ENCODE peak calls at places on chromosomes 11 and 22, in nine cellular contexts. One of them, this sample, is unnamed.

GRCh38 chr11:18011633-18012313 is 1.1 kb downstream of the SERGEF start:
- DNase-seq in stimulated activated CD8-positive, alpha-beta memory T cell treated with anti-CD3 and anti-CD28 coated beads, Interleukin-12 subunit alpha, Interleukin-12 subunit beta, amount 100 ng/mL, for 4 hours: no peak
- DNase-seq in tibial artery: no peak
- DNase-seq in A549: no peak
- DNase-seq in NCI-H345: no peak
- DNase-seq in activated CD4-positive, alpha-beta T cell treated with anti-CD3 and anti-CD28 coated beads, Interleukin-2, amount 50 U/mL, for 1 hour: no peak
- DNase-seq in D721Med: no peak
- DNase-seq in aorta: no peak
- DNase-seq in astrocyte of the cerebellum: no peak
- DNase-seq in this sample: no peak

GRCh38 chr11:117524784-117525183 is 197.1 kb downstream of the CEP164 start:
- DNase-seq in stimulated activated CD8-positive, alpha-beta memory T cell treated with anti-CD3 and anti-CD28 coated beads, Interleukin-12 subunit alpha, Interleukin-12 subunit beta, amount 100 ng/mL, for 4 hours: no peak
- DNase-seq in tibial artery: no peak
- DNase-seq in A549: no peak
- DNase-seq in NCI-H345: no peak
- DNase-seq in activated CD4-positive, alpha-beta T cell treated with anti-CD3 and anti-CD28 coated beads, Interleukin-2, amount 50 U/mL, for 1 hour: no peak
- DNase-seq in D721Med: no peak
- DNase-seq in aorta: no peak
- DNase-seq in astrocyte of the cerebellum: no peak
- DNase-seq in this sample: no peak

GRCh38 chr22:28112548-28113043 is 193.5 kb upstream of the PITPNB start:
- DNase-seq in stimulated activated CD8-positive, alpha-beta memory T cell treated with anti-CD3 and anti-CD28 coated beads, Interleukin-12 subunit alpha, Interleukin-12 subunit beta, amount 100 ng/mL, for 4 hours: no peak
- DNase-seq in tibial artery: no peak
- DNase-seq in A549: peak; percentile 47
- DNase-seq in NCI-H345: no peak
- DNase-seq in activated CD4-positive, alpha-beta T cell treated with anti-CD3 and anti-CD28 coated beads, Interleukin-2, amount 50 U/mL, for 1 hour: no peak
- DNase-seq in D721Med: no peak
- DNase-seq in aorta: no peak
- DNase-seq in astrocyte of the cerebellum: no peak
- DNase-seq in this sample: peak; percentile 1

GRCh38 chr22:50186181-50186731 is 543 bp downstream of the TRABD start:
- DNase-seq in stimulated activated CD8-positive, alpha-beta memory T cell treated with anti-CD3 and anti-CD28 coated beads, Interleukin-12 subunit alpha, Interleukin-12 subunit beta, amount 100 ng/mL, for 4 hours: no peak
- DNase-seq in tibial artery: no peak
- DNase-seq in A549: no peak
- DNase-seq in NCI-H345: no peak
- DNase-seq in activated CD4-positive, alpha-beta T cell treated with anti-CD3 and anti-CD28 coated beads, Interleukin-2, amount 50 U/mL, for 1 hour: no peak
- DNase-seq in D721Med: no peak
- DNase-seq in aorta: no peak
- DNase-seq in astrocyte of the cerebellum: no peak
- DNase-seq in this sample: no peak

GRCh38 chr22:44723801-44724200 is 21.8 kb downstream of the PRR5 start:
- DNase-seq in stimulated activated CD8-positive, alpha-beta memory T cell treated with anti-CD3 and anti-CD28 coated beads, Interleukin-12 subunit alpha, Interleukin-12 subunit beta, amount 100 ng/mL, for 4 hours: no peak
- DNase-seq in tibial artery: no peak
- DNase-seq in A549: peak; percentile 54
- DNase-seq in NCI-H345: no peak
- DNase-seq in activated CD4-positive, alpha-beta T cell treated with anti-CD3 and anti-CD28 coated beads, Interleukin-2, amount 50 U/mL, for 1 hour: no peak
- DNase-seq in D721Med: no peak
- DNase-seq in aorta: no peak
- DNase-seq in astrocyte of the cerebellum: no peak
- DNase-seq in this sample: peak; percentile 55

GRCh38 chr22:32650553-32651345 is 150.8 kb upstream of the TIMP3 start:
- DNase-seq in stimulated activated CD8-positive, alpha-beta memory T cell treated with anti-CD3 and anti-CD28 coated beads, Interleukin-12 subunit alpha, Interleukin-12 subunit beta, amount 100 ng/mL, for 4 hours: no peak
- DNase-seq in tibial artery: no peak
- DNase-seq in A549: no peak
- DNase-seq in NCI-H345: no peak
- DNase-seq in activated CD4-positive, alpha-beta T cell treated with anti-CD3 and anti-CD28 coated beads, Interleukin-2, amount 50 U/mL, for 1 hour: no peak
- DNase-seq in D721Med: no peak
- DNase-seq in aorta: no peak
- DNase-seq in astrocyte of the cerebellum: no peak
- DNase-seq in this sample: no peak

GRCh38 chr22:29026579-29026978 is 35.1 kb downstream of the C22orf31 start:
- DNase-seq in stimulated activated CD8-positive, alpha-beta memory T cell treated with anti-CD3 and anti-CD28 coated beads, Interleukin-12 subunit alpha, Interleukin-12 subunit beta, amount 100 ng/mL, for 4 hours: no peak
- DNase-seq in tibial artery: no peak
- DNase-seq in A549: no peak
- DNase-seq in NCI-H345: no peak
- DNase-seq in activated CD4-positive, alpha-beta T cell treated with anti-CD3 and anti-CD28 coated beads, Interleukin-2, amount 50 U/mL, for 1 hour: no peak
- DNase-seq in D721Med: no peak
- DNase-seq in aorta: no peak
- DNase-seq in astrocyte of the cerebellum: no peak
- DNase-seq in this sample: no peak

GRCh38 chr11:64341851-64342791 is 2.1 kb downstream of the CCDC88B start:
- DNase-seq in stimulated activated CD8-positive, alpha-beta memory T cell treated with anti-CD3 and anti-CD28 coated beads, Interleukin-12 subunit alpha, Interleukin-12 subunit beta, amount 100 ng/mL, for 4 hours: peak; percentile 75
- DNase-seq in tibial artery: peak; percentile 94
- DNase-seq in A549: peak; percentile 93
- DNase-seq in NCI-H345: peak; percentile 80
- DNase-seq in activated CD4-positive, alpha-beta T cell treated with anti-CD3 and anti-CD28 coated beads, Interleukin-2, amount 50 U/mL, for 1 hour: peak; percentile 92
- DNase-seq in D721Med: peak; percentile 95
- DNase-seq in aorta: peak; percentile 93
- DNase-seq in astrocyte of the cerebellum: peak; percentile 33
- DNase-seq in this sample: peak; percentile 88

GRCh38 chr11:282171-282570 is 4.0 kb downstream of the NLRP6 start:
- DNase-seq in stimulated activated CD8-positive, alpha-beta memory T cell treated with anti-CD3 and anti-CD28 coated beads, Interleukin-12 subunit alpha, Interleukin-12 subunit beta, amount 100 ng/mL, for 4 hours: no peak
- DNase-seq in tibial artery: peak; percentile 55
- DNase-seq in A549: no peak
- DNase-seq in NCI-H345: no peak
- DNase-seq in activated CD4-positive, alpha-beta T cell treated with anti-CD3 and anti-CD28 coated beads, Interleukin-2, amount 50 U/mL, for 1 hour: no peak
- DNase-seq in D721Med: no peak
- DNase-seq in aorta: no peak
- DNase-seq in astrocyte of the cerebellum: no peak
- DNase-seq in this sample: no peak

GRCh38 chr11:833114-833791 is 501 bp downstream of the CD151 start:
- DNase-seq in stimulated activated CD8-positive, alpha-beta memory T cell treated with anti-CD3 and anti-CD28 coated beads, Interleukin-12 subunit alpha, Interleukin-12 subunit beta, amount 100 ng/mL, for 4 hours: no peak
- DNase-seq in tibial artery: no peak
- DNase-seq in A549: peak; percentile 55
- DNase-seq in NCI-H345: peak; percentile 59
- DNase-seq in activated CD4-positive, alpha-beta T cell treated with anti-CD3 and anti-CD28 coated beads, Interleukin-2, amount 50 U/mL, for 1 hour: no peak
- DNase-seq in D721Med: no peak
- DNase-seq in aorta: peak; percentile 76
- DNase-seq in astrocyte of the cerebellum: no peak
- DNase-seq in this sample: no peak

GRCh38 chr11:25244126-25244525 is 747.3 kb downstream of the LUZP2 start:
- DNase-seq in stimulated activated CD8-positive, alpha-beta memory T cell treated with anti-CD3 and anti-CD28 coated beads, Interleukin-12 subunit alpha, Interleukin-12 subunit beta, amount 100 ng/mL, for 4 hours: no peak
- DNase-seq in tibial artery: no peak
- DNase-seq in A549: no peak
- DNase-seq in NCI-H345: no peak
- DNase-seq in activated CD4-positive, alpha-beta T cell treated with anti-CD3 and anti-CD28 coated beads, Interleukin-2, amount 50 U/mL, for 1 hour: no peak
- DNase-seq in D721Med: no peak
- DNase-seq in aorta: no peak
- DNase-seq in astrocyte of the cerebellum: no peak
- DNase-seq in this sample: no peak

GRCh38 chr22:33401291-33401690 is 343.1 kb upstream of the SYN3 start:
- DNase-seq in stimulated activated CD8-positive, alpha-beta memory T cell treated with anti-CD3 and anti-CD28 coated beads, Interleukin-12 subunit alpha, Interleukin-12 subunit beta, amount 100 ng/mL, for 4 hours: no peak
- DNase-seq in tibial artery: no peak
- DNase-seq in A549: peak; percentile 10
- DNase-seq in NCI-H345: no peak
- DNase-seq in activated CD4-positive, alpha-beta T cell treated with anti-CD3 and anti-CD28 coated beads, Interleukin-2, amount 50 U/mL, for 1 hour: no peak
- DNase-seq in D721Med: no peak
- DNase-seq in aorta: no peak
- DNase-seq in astrocyte of the cerebellum: no peak
- DNase-seq in this sample: no peak

GRCh38 chr11:71341596-71341995 is 89.2 kb upstream of the SHANK2 start:
- DNase-seq in stimulated activated CD8-positive, alpha-beta memory T cell treated with anti-CD3 and anti-CD28 coated beads, Interleukin-12 subunit alpha, Interleukin-12 subunit beta, amount 100 ng/mL, for 4 hours: no peak
- DNase-seq in tibial artery: peak; percentile 47
- DNase-seq in A549: no peak
- DNase-seq in NCI-H345: no peak
- DNase-seq in activated CD4-positive, alpha-beta T cell treated with anti-CD3 and anti-CD28 coated beads, Interleukin-2, amount 50 U/mL, for 1 hour: no peak
- DNase-seq in D721Med: no peak
- DNase-seq in aorta: no peak
- DNase-seq in astrocyte of the cerebellum: no peak
- DNase-seq in this sample: no peak

GRCh38 chr11:33936745-33937612 is 45.1 kb upstream of the LMO2 start:
- DNase-seq in stimulated activated CD8-positive, alpha-beta memory T cell treated with anti-CD3 and anti-CD28 coated beads, Interleukin-12 subunit alpha, Interleukin-12 subunit beta, amount 100 ng/mL, for 4 hours: no peak
- DNase-seq in tibial artery: peak; percentile 88
- DNase-seq in A549: no peak
- DNase-seq in NCI-H345: peak; percentile 58
- DNase-seq in activated CD4-positive, alpha-beta T cell treated with anti-CD3 and anti-CD28 coated beads, Interleukin-2, amount 50 U/mL, for 1 hour: no peak
- DNase-seq in D721Med: no peak
- DNase-seq in aorta: peak; percentile 83
- DNase-seq in astrocyte of the cerebellum: peak; percentile 34
- DNase-seq in this sample: no peak

GRCh38 chr22:43213962-43214361 is 27.0 kb upstream of the TTLL12 start:
- DNase-seq in stimulated activated CD8-positive, alpha-beta memory T cell treated with anti-CD3 and anti-CD28 coated beads, Interleukin-12 subunit alpha, Interleukin-12 subunit beta, amount 100 ng/mL, for 4 hours: no peak
- DNase-seq in tibial artery: no peak
- DNase-seq in A549: no peak
- DNase-seq in NCI-H345: no peak
- DNase-seq in activated CD4-positive, alpha-beta T cell treated with anti-CD3 and anti-CD28 coated beads, Interleukin-2, amount 50 U/mL, for 1 hour: no peak
- DNase-seq in D721Med: no peak
- DNase-seq in aorta: no peak
- DNase-seq in astrocyte of the cerebellum: no peak
- DNase-seq in this sample: no peak

GRCh38 chr11:120151536-120151935 is 13.6 kb upstream of the TRIM29 start:
- DNase-seq in stimulated activated CD8-positive, alpha-beta memory T cell treated with anti-CD3 and anti-CD28 coated beads, Interleukin-12 subunit alpha, Interleukin-12 subunit beta, amount 100 ng/mL, for 4 hours: no peak
- DNase-seq in tibial artery: no peak
- DNase-seq in A549: no peak
- DNase-seq in NCI-H345: no peak
- DNase-seq in activated CD4-positive, alpha-beta T cell treated with anti-CD3 and anti-CD28 coated beads, Interleukin-2, amount 50 U/mL, for 1 hour: no peak
- DNase-seq in D721Med: no peak
- DNase-seq in aorta: no peak
- DNase-seq in astrocyte of the cerebellum: no peak
- DNase-seq in this sample: no peak

GRCh38 chr22:45376009-45376408 is 37.4 kb downstream of the SMC1B start:
- DNase-seq in stimulated activated CD8-positive, alpha-beta memory T cell treated with anti-CD3 and anti-CD28 coated beads, Interleukin-12 subunit alpha, Interleukin-12 subunit beta, amount 100 ng/mL, for 4 hours: no peak
- DNase-seq in tibial artery: no peak
- DNase-seq in A549: no peak
- DNase-seq in NCI-H345: no peak
- DNase-seq in activated CD4-positive, alpha-beta T cell treated with anti-CD3 and anti-CD28 coated beads, Interleukin-2, amount 50 U/mL, for 1 hour: no peak
- DNase-seq in D721Med: no peak
- DNase-seq in aorta: no peak
- DNase-seq in astrocyte of the cerebellum: no peak
- DNase-seq in this sample: no peak

GRCh38 chr11:11043676-11044075 is 185.8 kb upstream of the ZBED5 start:
- DNase-seq in stimulated activated CD8-positive, alpha-beta memory T cell treated with anti-CD3 and anti-CD28 coated beads, Interleukin-12 subunit alpha, Interleukin-12 subunit beta, amount 100 ng/mL, for 4 hours: no peak
- DNase-seq in tibial artery: no peak
- DNase-seq in A549: no peak
- DNase-seq in NCI-H345: no peak
- DNase-seq in activated CD4-positive, alpha-beta T cell treated with anti-CD3 and anti-CD28 coated beads, Interleukin-2, amount 50 U/mL, for 1 hour: no peak
- DNase-seq in D721Med: no peak
- DNase-seq in aorta: no peak
- DNase-seq in astrocyte of the cerebellum: no peak
- DNase-seq in this sample: no peak

GRCh38 chr11:74138021-74138420 is 32.8 kb downstream of the C2CD3 start:
- DNase-seq in stimulated activated CD8-positive, alpha-beta memory T cell treated with anti-CD3 and anti-CD28 coated beads, Interleukin-12 subunit alpha, Interleukin-12 subunit beta, amount 100 ng/mL, for 4 hours: no peak
- DNase-seq in tibial artery: no peak
- DNase-seq in A549: peak; percentile 68
- DNase-seq in NCI-H345: no peak
- DNase-seq in activated CD4-positive, alpha-beta T cell treated with anti-CD3 and anti-CD28 coated beads, Interleukin-2, amount 50 U/mL, for 1 hour: no peak
- DNase-seq in D721Med: no peak
- DNase-seq in aorta: no peak
- DNase-seq in astrocyte of the cerebellum: no peak
- DNase-seq in this sample: no peak

GRCh38 chr11:1198766-1199688 is 23.8 kb upstream of the MUC5B start:
- DNase-seq in stimulated activated CD8-positive, alpha-beta memory T cell treated with anti-CD3 and anti-CD28 coated beads, Interleukin-12 subunit alpha, Interleukin-12 subunit beta, amount 100 ng/mL, for 4 hours: no peak
- DNase-seq in tibial artery: peak; percentile 53
- DNase-seq in A549: no peak
- DNase-seq in NCI-H345: peak; percentile 22
- DNase-seq in activated CD4-positive, alpha-beta T cell treated with anti-CD3 and anti-CD28 coated beads, Interleukin-2, amount 50 U/mL, for 1 hour: no peak
- DNase-seq in D721Med: no peak
- DNase-seq in aorta: peak; percentile 37
- DNase-seq in astrocyte of the cerebellum: no peak
- DNase-seq in this sample: no peak

GRCh38 chr11:19110290-19110689 is 6.7 kb upstream of the ZDHHC13 start:
- DNase-seq in stimulated activated CD8-positive, alpha-beta memory T cell treated with anti-CD3 and anti-CD28 coated beads, Interleukin-12 subunit alpha, Interleukin-12 subunit beta, amount 100 ng/mL, for 4 hours: no peak
- DNase-seq in tibial artery: no peak
- DNase-seq in A549: no peak
- DNase-seq in NCI-H345: no peak
- DNase-seq in activated CD4-positive, alpha-beta T cell treated with anti-CD3 and anti-CD28 coated beads, Interleukin-2, amount 50 U/mL, for 1 hour: no peak
- DNase-seq in D721Med: no peak
- DNase-seq in aorta: no peak
- DNase-seq in astrocyte of the cerebellum: no peak
- DNase-seq in this sample: no peak

GRCh38 chr11:10329935-10330334 is 25.1 kb downstream of the ADM start:
- DNase-seq in stimulated activated CD8-positive, alpha-beta memory T cell treated with anti-CD3 and anti-CD28 coated beads, Interleukin-12 subunit alpha, Interleukin-12 subunit beta, amount 100 ng/mL, for 4 hours: no peak
- DNase-seq in tibial artery: no peak
- DNase-seq in A549: peak; percentile 51
- DNase-seq in NCI-H345: no peak
- DNase-seq in activated CD4-positive, alpha-beta T cell treated with anti-CD3 and anti-CD28 coated beads, Interleukin-2, amount 50 U/mL, for 1 hour: no peak
- DNase-seq in D721Med: no peak
- DNase-seq in aorta: no peak
- DNase-seq in astrocyte of the cerebellum: peak; percentile 74
- DNase-seq in this sample: no peak

GRCh38 chr11:12331239-12331874 is 46.0 kb upstream of the PARVA start:
- DNase-seq in stimulated activated CD8-positive, alpha-beta memory T cell treated with anti-CD3 and anti-CD28 coated beads, Interleukin-12 subunit alpha, Interleukin-12 subunit beta, amount 100 ng/mL, for 4 hours: peak; percentile 10
- DNase-seq in tibial artery: peak; percentile 86
- DNase-seq in A549: peak; percentile 83
- DNase-seq in NCI-H345: peak; percentile 91
- DNase-seq in activated CD4-positive, alpha-beta T cell treated with anti-CD3 and anti-CD28 coated beads, Interleukin-2, amount 50 U/mL, for 1 hour: peak; percentile 77
- DNase-seq in D721Med: no peak
- DNase-seq in aorta: peak; percentile 87
- DNase-seq in astrocyte of the cerebellum: peak; percentile 84
- DNase-seq in this sample: peak; percentile 74

GRCh38 chr11:43997022-43997665 is 50.6 kb upstream of the ACCSL start:
- DNase-seq in stimulated activated CD8-positive, alpha-beta memory T cell treated with anti-CD3 and anti-CD28 coated beads, Interleukin-12 subunit alpha, Interleukin-12 subunit beta, amount 100 ng/mL, for 4 hours: no peak
- DNase-seq in tibial artery: peak; percentile 39
- DNase-seq in A549: no peak
- DNase-seq in NCI-H345: no peak
- DNase-seq in activated CD4-positive, alpha-beta T cell treated with anti-CD3 and anti-CD28 coated beads, Interleukin-2, amount 50 U/mL, for 1 hour: no peak
- DNase-seq in D721Med: no peak
- DNase-seq in aorta: no peak
- DNase-seq in astrocyte of the cerebellum: no peak
- DNase-seq in this sample: no peak

GRCh38 chr22:46622081-46622521 is 1.9 kb downstream of the GRAMD4 start:
- DNase-seq in stimulated activated CD8-positive, alpha-beta memory T cell treated with anti-CD3 and anti-CD28 coated beads, Interleukin-12 subunit alpha, Interleukin-12 subunit beta, amount 100 ng/mL, for 4 hours: no peak
- DNase-seq in tibial artery: no peak
- DNase-seq in A549: no peak
- DNase-seq in NCI-H345: no peak
- DNase-seq in activated CD4-positive, alpha-beta T cell treated with anti-CD3 and anti-CD28 coated beads, Interleukin-2, amount 50 U/mL, for 1 hour: no peak
- DNase-seq in D721Med: no peak
- DNase-seq in aorta: peak; percentile 78
- DNase-seq in astrocyte of the cerebellum: no peak
- DNase-seq in this sample: no peak

GRCh38 chr11:72433455-72434061 is 773 bp downstream of the CLPB start:
- DNase-seq in stimulated activated CD8-positive, alpha-beta memory T cell treated with anti-CD3 and anti-CD28 coated beads, Interleukin-12 subunit alpha, Interleukin-12 subunit beta, amount 100 ng/mL, for 4 hours: no peak
- DNase-seq in tibial artery: no peak
- DNase-seq in A549: no peak
- DNase-seq in NCI-H345: no peak
- DNase-seq in activated CD4-positive, alpha-beta T cell treated with anti-CD3 and anti-CD28 coated beads, Interleukin-2, amount 50 U/mL, for 1 hour: no peak
- DNase-seq in D721Med: no peak
- DNase-seq in aorta: peak; percentile 68
- DNase-seq in astrocyte of the cerebellum: no peak
- DNase-seq in this sample: no peak

GRCh38 chr11:47863189-47863892 is 15.2 kb upstream of the NUP160 start:
- DNase-seq in stimulated activated CD8-positive, alpha-beta memory T cell treated with anti-CD3 and anti-CD28 coated beads, Interleukin-12 subunit alpha, Interleukin-12 subunit beta, amount 100 ng/mL, for 4 hours: no peak
- DNase-seq in tibial artery: no peak
- DNase-seq in A549: no peak
- DNase-seq in NCI-H345: no peak
- DNase-seq in activated CD4-positive, alpha-beta T cell treated with anti-CD3 and anti-CD28 coated beads, Interleukin-2, amount 50 U/mL, for 1 hour: no peak
- DNase-seq in D721Med: no peak
- DNase-seq in aorta: no peak
- DNase-seq in astrocyte of the cerebellum: peak; percentile 37
- DNase-seq in this sample: no peak

GRCh38 chr22:24153959-24154358 is 27.3 kb upstream of the SUSD2 start:
- DNase-seq in stimulated activated CD8-positive, alpha-beta memory T cell treated with anti-CD3 and anti-CD28 coated beads, Interleukin-12 subunit alpha, Interleukin-12 subunit beta, amount 100 ng/mL, for 4 hours: no peak
- DNase-seq in tibial artery: no peak
- DNase-seq in A549: no peak
- DNase-seq in NCI-H345: no peak
- DNase-seq in activated CD4-positive, alpha-beta T cell treated with anti-CD3 and anti-CD28 coated beads, Interleukin-2, amount 50 U/mL, for 1 hour: no peak
- DNase-seq in D721Med: no peak
- DNase-seq in aorta: no peak
- DNase-seq in astrocyte of the cerebellum: no peak
- DNase-seq in this sample: no peak

GRCh38 chr22:30822216-30823014 is 127.7 kb downstream of the OSBP2 start:
- DNase-seq in stimulated activated CD8-positive, alpha-beta memory T cell treated with anti-CD3 and anti-CD28 coated beads, Interleukin-12 subunit alpha, Interleukin-12 subunit beta, amount 100 ng/mL, for 4 hours: no peak
- DNase-seq in tibial artery: peak; percentile 49
- DNase-seq in A549: no peak
- DNase-seq in NCI-H345: no peak
- DNase-seq in activated CD4-positive, alpha-beta T cell treated with anti-CD3 and anti-CD28 coated beads, Interleukin-2, amount 50 U/mL, for 1 hour: no peak
- DNase-seq in D721Med: no peak
- DNase-seq in aorta: no peak
- DNase-seq in astrocyte of the cerebellum: no peak
- DNase-seq in this sample: peak; percentile 22

GRCh38 chr11:83691387-83692088 is 405.4 kb upstream of the CCDC90B start:
- DNase-seq in stimulated activated CD8-positive, alpha-beta memory T cell treated with anti-CD3 and anti-CD28 coated beads, Interleukin-12 subunit alpha, Interleukin-12 subunit beta, amount 100 ng/mL, for 4 hours: no peak
- DNase-seq in tibial artery: no peak
- DNase-seq in A549: no peak
- DNase-seq in NCI-H345: no peak
- DNase-seq in activated CD4-positive, alpha-beta T cell treated with anti-CD3 and anti-CD28 coated beads, Interleukin-2, amount 50 U/mL, for 1 hour: no peak
- DNase-seq in D721Med: no peak
- DNase-seq in aorta: no peak
- DNase-seq in astrocyte of the cerebellum: peak; percentile 4
- DNase-seq in this sample: no peak

GRCh38 chr22:17969732-17970131 is 54.6 kb downstream of the MICAL3 start:
- DNase-seq in stimulated activated CD8-positive, alpha-beta memory T cell treated with anti-CD3 and anti-CD28 coated beads, Interleukin-12 subunit alpha, Interleukin-12 subunit beta, amount 100 ng/mL, for 4 hours: no peak
- DNase-seq in tibial artery: no peak
- DNase-seq in A549: peak; percentile 89
- DNase-seq in NCI-H345: no peak
- DNase-seq in activated CD4-positive, alpha-beta T cell treated with anti-CD3 and anti-CD28 coated beads, Interleukin-2, amount 50 U/mL, for 1 hour: no peak
- DNase-seq in D721Med: no peak
- DNase-seq in aorta: peak; percentile 66
- DNase-seq in astrocyte of the cerebellum: peak; percentile 86
- DNase-seq in this sample: peak; percentile 42